ENCODE peak calls at places on chromosomes 16 and 17, in eight cellular contexts. L is hepatocyte, Z is gastrocnemius medialis, V is GM23248, I is heart left ventricle, B is uterus, C is left ventricle myocardium inferior, K is keratinocyte. Q is an unnamed sample. For H3K36me3 and H3K9me3, the result is how much of the 10 kb centered on the place peaks cover.

GRCh38 chr16:70793851-70794502 is 7.0 kb downstream of the VAC14 start:
- DNase-seq in C (no peak), Z (no peak), K (no peak), I (no peak), B (no peak), L (no peak), V (no peak), Q (no peak)

GRCh38 chr16:24758373-24758772 is 28.9 kb downstream of the TNRC6A start:
- DNase-seq in C (no peak), I (no peak), K (peak), B (no peak), L (no peak), V (no peak), Z (no peak), Q (no peak)

GRCh38 chr17:60139438-60140285 is 10.1 kb upstream of the CA4 start:
- DNase-seq in I (peak), C (peak), K (no peak), V (peak), Z (peak), L (peak), B (peak), Q (peak)

GRCh38 chr16:55699616-55700015 is 43.8 kb downstream of the SLC6A2 start:
- DNase-seq in I (no peak), L (no peak), Z (no peak), C (no peak), B (no peak), V (no peak), K (no peak), Q (no peak)

GRCh38 chr17:38421224-38421841 is 6.9 kb upstream of the ARHGAP23 start:
- DNase-seq in K (no peak), V (peak), L (peak), B (no peak), C (no peak), I (no peak), Z (no peak), Q (no peak)

GRCh38 chr17:78960945-78961344 is 18.8 kb downstream of the LGALS3BP start:
- DNase-seq in K (no peak), L (no peak), I (no peak), C (peak), B (no peak), V (peak), Z (peak), Q (no peak)

GRCh38 chr16:83847371-83848225 is 39.8 kb downstream of the HSBP1 start:
- DNase-seq in I (no peak), K (no peak), V (no peak), B (no peak), Z (no peak), L (no peak), C (no peak), Q (no peak)

GRCh38 chr17:17041018-17041521 is 1.2 kb upstream of the MPRIP start:
- DNase-seq in Z (peak), V (peak), L (peak), B (no peak), K (no peak), C (no peak), I (peak), Q (peak)

GRCh38 chr17:82923366-82924113 is 83.7 kb upstream of the ZNF750 start:
- DNase-seq in C (peak), L (no peak), B (no peak), V (no peak), K (no peak), I (no peak), Z (peak), Q (no peak)

GRCh38 chr17:39090832-39091622 is 60.4 kb downstream of the PLXDC1 start:
- DNase-seq in V (no peak), B (no peak), L (no peak), K (no peak), C (no peak), I (no peak), Z (no peak), Q (no peak)

GRCh38 chr17:57724729-57725125 is 20.4 kb downstream of the CCDC182 start:
- DNase-seq in K (no peak), Z (no peak), V (no peak), I (no peak), L (no peak), B (no peak), C (no peak), Q (no peak)

DNA sequence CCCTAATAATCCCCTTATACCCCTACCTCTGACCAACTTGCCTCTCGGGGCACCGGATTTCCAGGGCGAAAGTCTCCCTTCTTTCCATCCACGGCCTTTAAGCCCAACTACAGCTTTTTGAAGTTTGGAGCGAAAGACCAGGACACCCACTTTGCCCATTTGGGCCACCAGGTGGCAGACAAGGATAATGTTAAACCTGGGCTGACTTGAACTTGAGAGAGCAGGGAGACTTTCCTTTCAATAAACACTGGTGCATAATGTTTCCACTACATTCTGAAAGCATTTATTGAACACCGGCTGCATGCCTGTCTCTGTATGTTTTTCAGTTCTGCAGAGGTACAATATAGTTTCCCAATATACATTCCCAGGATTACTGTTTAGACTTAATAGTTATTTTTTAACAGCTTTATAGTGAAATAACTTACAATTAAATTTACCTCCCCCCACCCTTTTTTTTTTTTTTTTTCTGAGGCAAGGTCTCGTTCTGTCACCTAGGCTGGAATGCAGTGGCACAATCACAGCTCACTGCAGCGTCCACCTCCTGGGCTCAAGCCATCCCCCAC is 6.9 kb upstream of the CES3 start:
- DNase-seq in I (peak), K (no peak), C (peak), B (peak), L (peak), Z (peak), V (peak), Q (peak)
- H3K4me3 ChIP-seq in I (no peak), K (no peak), C (no peak), B (no peak), L (no peak), Z (no peak), V (no peak), Q (no peak)

DNA sequence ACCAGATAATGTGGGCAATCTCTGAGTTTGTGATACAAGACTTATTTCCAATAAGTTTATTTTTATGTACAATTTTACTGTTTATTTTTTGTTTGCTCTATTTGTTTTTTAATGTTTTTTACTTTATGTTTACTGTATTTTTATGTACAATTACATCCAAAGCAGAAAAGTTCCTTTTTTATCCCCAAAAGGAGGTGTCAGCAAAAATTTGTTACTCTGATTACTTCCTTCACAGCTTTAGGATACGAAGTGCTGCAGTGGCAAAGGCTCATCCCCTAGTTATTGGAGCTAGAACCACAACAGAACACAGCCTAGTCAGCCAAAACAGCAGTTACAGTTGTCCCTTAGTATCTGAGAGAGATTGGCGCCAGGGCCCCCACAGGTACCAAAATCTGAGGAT is 35.7 kb downstream of the IST1 start:
- DNase-seq in K (no peak), V (no peak), B (no peak), C (no peak), I (no peak), L (no peak), Z (no peak), Q (no peak)
- H3K36me3 ChIP-seq in K (under half), V (under half), B (under half), C (under half), I (under half), L (under half), Z (under half), Q (under half)

GRCh38 chr16:78930561-78930960 is 670.0 kb downstream of the MAF start:
- DNase-seq in Z (no peak), C (no peak), L (peak), B (no peak), V (no peak), K (no peak), I (no peak), Q (no peak)
- H3K9me3 ChIP-seq in Z (under half), C (under half), L (under half), B (under half), V (under half), K (under half), I (under half), Q (under half)

GRCh38 chr17:43039646-43040045 is 14.6 kb downstream of the RND2 start:
- DNase-seq in C (no peak), L (no peak), I (no peak), Z (no peak), B (no peak), K (no peak), V (no peak), Q (no peak)

GRCh38 chr17:43034623-43035293 is 9.7 kb downstream of the RND2 start:
- DNase-seq in K (no peak), B (no peak), V (no peak), I (no peak), L (no peak), C (no peak), Z (no peak), Q (no peak)

GRCh38 chr17:43030137-43030767 is 5.2 kb downstream of the RND2 start:
- DNase-seq in I (no peak), L (no peak), Z (no peak), C (no peak), B (no peak), K (no peak), V (no peak), Q (no peak)

GRCh38 chr17:43031666-43032065 is 6.6 kb downstream of the RND2 start:
- DNase-seq in C (no peak), V (no peak), I (no peak), B (no peak), Z (no peak), K (no peak), L (no peak), Q (no peak)

DNA sequence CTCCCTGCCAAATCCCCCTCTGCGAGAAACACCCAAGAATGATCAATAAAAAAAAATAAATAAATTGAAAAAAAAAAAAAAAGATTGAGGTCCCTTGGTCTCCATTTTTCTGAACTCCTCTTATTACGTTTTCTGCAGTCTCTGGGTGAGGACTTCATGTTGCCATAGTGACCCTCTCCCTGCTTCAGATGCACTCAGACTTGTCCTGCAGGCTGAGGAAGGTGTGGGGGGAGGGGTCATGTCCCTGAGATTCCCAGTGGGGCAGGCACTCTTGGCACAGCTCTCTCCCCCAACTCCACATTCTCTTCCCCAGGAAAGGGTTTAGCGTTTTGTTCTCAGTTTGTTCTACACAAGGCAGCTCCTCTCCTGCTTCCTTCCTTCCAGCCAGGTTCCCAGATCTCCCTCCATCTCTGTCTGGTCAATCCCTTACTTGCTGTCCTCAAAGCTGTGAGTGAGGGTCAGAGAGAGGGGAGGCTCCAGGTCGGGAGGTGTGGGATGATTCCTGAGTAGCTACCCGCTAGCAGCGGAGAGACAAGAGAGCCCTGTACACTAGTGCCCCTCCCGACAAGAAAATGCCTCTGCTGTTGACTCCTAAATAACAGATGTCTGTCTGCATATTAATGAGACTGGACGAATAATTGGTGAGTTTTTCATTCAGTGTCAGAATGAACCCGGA is 9.1 kb downstream of the RND2 start:
- DNase-seq in L (no peak), V (no peak), K (no peak), I (no peak), B (no peak), C (no peak), Z (no peak), Q (peak)
- H3K4me3 ChIP-seq in L (no peak), V (no peak), K (no peak), I (no peak), B (no peak), C (no peak), Z (no peak), Q (no peak)

GRCh38 chr16:19709381-19710136 is 8.5 kb downstream of the KNOP1 start:
- DNase-seq in C (no peak), K (no peak), L (no peak), B (no peak), Z (no peak), V (no peak), I (no peak), Q (no peak)
- H3K36me3 ChIP-seq in C (half or more), K (under half), L (under half), B (under half), Z (under half), V (under half), I (under half), Q (under half)

GRCh38 chr17:3208484-3208883 is 1.0 kb downstream of the OR1A1 start:
- DNase-seq in V (no peak), B (no peak), K (no peak), Z (no peak), L (no peak), I (no peak), C (no peak), Q (no peak)
- H3K9me3 ChIP-seq in V (under half), B (under half), K (under half), Z (under half), L (under half), I (under half), C (under half), Q (under half)

GRCh38 chr16:89759742-89760366 is 38.5 kb downstream of the ZNF276 start:
- DNase-seq in C (no peak), Z (no peak), I (no peak), L (no peak), B (no peak), K (no peak), V (no peak), Q (no peak)
- H3K4me3 ChIP-seq in C (no peak), Z (no peak), I (no peak), L (no peak), B (no peak), K (no peak), V (no peak), Q (no peak)